ENCODE peak calls at places on chromosomes 3 and 15, in nine cellular contexts. H is transverse colon, I is HL-60, C is fibroblast of mammary gland, G is Caco-2, D is coronary artery, E is WERI-Rb-1, Q is keratinocyte, M is GM12865. S is an unnamed sample.

GRCh38 chr3:172536993-172537419 is 13.8 kb upstream of the TNFSF10 start:
- DNase-seq in D (no peak), Q (peak), M (no peak), I (no peak), G (no peak), E (no peak), C (no peak), H (no peak), S (no peak)

GRCh38 chr15:69719527-69719926 is 266.9 kb downstream of the RPLP1 start:
- DNase-seq in D (no peak), I (peak), Q (no peak), C (no peak), G (no peak), H (peak), M (peak), E (no peak), S (no peak)

GRCh38 chr3:54776601-54777000 is 151.3 kb downstream of the LRTM1 start:
- DNase-seq in M (no peak), D (no peak), G (no peak), I (no peak), H (no peak), Q (no peak), C (no peak), E (no peak), S (no peak)

GRCh38 chr15:40310001-40310959 is 2.5 kb upstream of the PLCB2 start:
- DNase-seq in C (peak), G (peak), M (peak), I (peak), D (no peak), H (peak), Q (no peak), E (peak), S (no peak)

GRCh38 chr15:37907136-37907535 is 27.3 kb upstream of the TMCO5A start:
- DNase-seq in M (no peak), D (no peak), I (no peak), H (no peak), E (no peak), Q (no peak), C (peak), G (no peak), S (peak)

GRCh38 chr3:111989061-111989678 is 9.6 kb upstream of the TAGLN3 start:
- DNase-seq in I (no peak), E (no peak), M (peak), C (peak), Q (no peak), D (no peak), H (no peak), G (peak), S (peak)

GRCh38 chr15:47415539-47415971 is 301.8 kb upstream of the SEMA6D start:
- DNase-seq in D (no peak), E (no peak), H (no peak), C (no peak), I (no peak), G (no peak), Q (no peak), M (no peak), S (peak)

GRCh38 chr3:118806423-118806822 is 228.2 kb downstream of the IGSF11 start:
- DNase-seq in Q (no peak), C (no peak), D (no peak), E (no peak), G (no peak), I (no peak), M (no peak), H (no peak), S (no peak)

GRCh38 chr3:40765884-40766283 is 241.1 kb downstream of the ZNF621 start:
- DNase-seq in C (peak), G (no peak), I (no peak), H (no peak), M (peak), Q (no peak), D (no peak), E (no peak), S (peak)

GRCh38 chr3:39226106-39226741 is 33.8 kb upstream of the XIRP1 start:
- DNase-seq in E (no peak), H (no peak), C (no peak), M (peak), D (no peak), G (no peak), Q (no peak), I (no peak), S (no peak)

GRCh38 chr3:16300881-16301359 is 35.9 kb downstream of the OXNAD1 start:
- DNase-seq in H (peak), E (no peak), Q (no peak), M (peak), C (no peak), G (no peak), D (no peak), I (no peak), S (no peak)

GRCh38 chr3:16303037-16303436 is 38.0 kb downstream of the OXNAD1 start:
- DNase-seq in M (no peak), C (no peak), H (no peak), Q (no peak), G (no peak), I (no peak), E (no peak), D (no peak), S (no peak)

GRCh38 chr3:16302082-16302631 is 37.1 kb downstream of the OXNAD1 start:
- DNase-seq in C (no peak), G (no peak), I (no peak), E (no peak), M (no peak), D (no peak), H (no peak), Q (no peak), S (no peak)

GRCh38 chr3:16300282-16300681 is 35.3 kb downstream of the OXNAD1 start:
- DNase-seq in C (no peak), G (no peak), M (peak), I (no peak), Q (no peak), H (no peak), D (no peak), E (no peak), S (no peak)

DNA sequence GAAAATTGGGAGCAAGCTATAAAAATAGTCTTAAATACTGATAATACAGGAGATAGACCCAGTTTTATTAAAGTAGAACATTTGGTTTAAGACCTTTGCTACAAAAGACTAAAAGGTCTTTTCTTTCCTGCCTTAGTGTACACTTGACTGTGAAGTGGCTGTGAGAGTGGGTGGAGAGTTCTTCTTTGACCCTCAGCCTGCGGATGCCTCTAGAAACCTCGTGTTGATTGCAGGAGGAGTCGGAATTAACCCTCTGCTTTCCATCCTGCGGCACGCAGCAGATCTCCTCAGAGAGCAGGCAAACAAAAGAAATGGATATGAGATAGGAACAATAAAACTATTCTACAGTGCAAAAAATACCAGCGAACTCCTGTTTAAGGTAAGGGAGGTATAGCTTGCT is 36.5 kb downstream of the OXNAD1 start:
- DNase-seq in C (no peak), I (no peak), M (no peak), Q (no peak), D (no peak), E (no peak), H (no peak), G (no peak), S (no peak)
- H3K4me3 ChIP-seq in C (no peak), I (no peak), M (no peak), Q (no peak), D (no peak), E (no peak), H (no peak), G (no peak), S (no peak)

GRCh38 chr15:78739996-78740903 is 71.0 kb downstream of the ADAMTS7 start:
- DNase-seq in E (peak), M (peak), Q (no peak), G (peak), D (peak), H (peak), C (peak), I (peak), S (peak)
- TF ChIP-seq CTCF in E (peak), M (peak), Q (peak), G (peak), D (no peak), H (peak), C (peak), I (peak), S (peak)

GRCh38 chr3:157499342-157499963 is 3.8 kb downstream of the VEPH1 start:
- DNase-seq in C (no peak), I (no peak), H (peak), Q (peak), M (no peak), D (no peak), G (peak), E (no peak), S (peak)
- H3K4me3 ChIP-seq in C (peak), I (no peak), H (no peak), Q (peak), M (no peak), D (peak), G (peak), E (no peak), S (peak)

DNA sequence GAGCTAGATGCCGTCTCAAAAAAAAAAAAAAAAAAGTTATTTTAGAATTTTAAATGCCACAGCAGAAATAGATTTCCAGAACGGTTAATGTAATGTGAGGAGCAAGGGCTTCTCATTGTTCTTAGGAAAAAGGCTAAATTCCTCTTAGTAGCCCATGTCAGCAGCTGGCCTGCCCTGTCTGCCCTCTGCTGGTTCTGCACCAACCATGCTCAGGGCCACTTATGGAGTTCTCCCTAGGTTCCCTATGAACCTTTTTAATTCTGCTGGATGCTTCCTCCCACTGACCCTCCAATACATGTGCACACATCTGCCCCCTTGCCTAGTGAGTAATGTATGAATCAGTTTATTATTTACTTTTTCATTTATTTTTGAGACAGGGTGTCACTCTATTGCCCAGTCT is 32.2 kb upstream of the DPPA4 start:
- DNase-seq in H (no peak), C (no peak), D (no peak), M (no peak), G (peak), Q (no peak), E (no peak), I (no peak), S (peak)
- TF ChIP-seq CTCF in H (no peak), C (no peak), D (no peak), M (no peak), G (no peak), Q (no peak), E (peak), I (no peak), S (peak)

GRCh38 chr3:143972495-143973351 is 1.1 kb downstream of the DIPK2A start:
- DNase-seq in D (peak), Q (no peak), M (peak), I (peak), G (peak), E (peak), C (peak), H (peak), S (peak)

GRCh38 chr3:143973352-143974021 is 1.9 kb downstream of the DIPK2A start:
- DNase-seq in E (peak), Q (no peak), C (peak), H (peak), M (peak), I (no peak), G (no peak), D (peak), S (peak)

GRCh38 chr3:143975549-143976152 is 4.0 kb downstream of the DIPK2A start:
- DNase-seq in C (peak), G (peak), D (no peak), Q (no peak), E (no peak), M (peak), H (no peak), I (no peak), S (peak)

GRCh38 chr3:143974181-143974876 is 2.7 kb downstream of the DIPK2A start:
- DNase-seq in Q (no peak), H (no peak), E (no peak), I (no peak), D (no peak), G (no peak), C (no peak), M (no peak), S (no peak)

GRCh38 chr3:143974877-143975238 is 3.2 kb downstream of the DIPK2A start:
- DNase-seq in Q (no peak), E (no peak), I (no peak), D (no peak), M (no peak), C (peak), G (no peak), H (no peak), S (no peak)
- H3K4me3 ChIP-seq in Q (peak), E (peak), I (peak), D (peak), M (peak), C (peak), G (peak), H (peak), S (peak)

GRCh38 chr15:73984208-73984979 is 7.7 kb downstream of the STOML1 start:
- DNase-seq in E (no peak), G (no peak), Q (no peak), H (no peak), M (no peak), D (no peak), C (peak), I (no peak), S (no peak)

GRCh38 chr15:73983773-73984172 is 8.3 kb downstream of the STOML1 start:
- DNase-seq in Q (no peak), I (no peak), M (no peak), C (no peak), H (no peak), E (no peak), D (no peak), G (no peak), S (no peak)

GRCh38 chr15:73983211-73983727 is 8.8 kb downstream of the STOML1 start:
- DNase-seq in G (no peak), C (peak), I (no peak), M (no peak), D (no peak), H (peak), E (no peak), Q (peak), S (peak)

GRCh38 chr15:73981761-73982222 is 10.3 kb downstream of the STOML1 start:
- DNase-seq in M (no peak), Q (no peak), C (peak), E (no peak), G (no peak), D (no peak), I (no peak), H (no peak), S (no peak)

GRCh38 chr15:73982251-73982962 is 9.7 kb downstream of the STOML1 start:
- DNase-seq in D (peak), M (peak), Q (no peak), I (no peak), C (peak), G (no peak), H (peak), E (no peak), S (peak)
- TF ChIP-seq CTCF in D (no peak), M (no peak), Q (no peak), I (no peak), C (no peak), G (no peak), H (no peak), E (no peak), S (no peak)

DNA sequence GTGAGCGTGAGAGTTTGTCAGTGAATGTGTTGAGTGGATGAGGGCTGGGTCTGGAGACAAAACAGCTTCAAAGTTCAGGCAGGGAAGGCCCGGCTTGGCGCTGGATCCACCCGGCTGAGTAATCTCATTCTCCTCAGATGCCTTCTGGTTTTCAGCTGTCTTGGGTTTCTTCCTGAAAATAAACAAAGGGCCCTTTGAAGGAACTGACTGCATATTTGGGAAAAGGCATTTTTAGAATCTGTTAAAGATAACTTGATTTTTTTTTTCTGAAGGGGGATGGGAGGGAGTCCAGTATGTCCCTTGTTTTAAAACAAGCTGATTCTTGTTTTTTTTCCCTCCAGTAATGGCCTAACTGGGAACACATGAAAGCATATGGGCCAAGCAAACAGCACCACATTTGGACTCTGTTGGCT is 86.4 kb downstream of the TIGIT start:
- DNase-seq in E (no peak), M (no peak), I (no peak), Q (no peak), H (peak), C (peak), G (peak), D (no peak), S (peak)
- H3K4me3 ChIP-seq in E (no peak), M (no peak), I (no peak), Q (no peak), H (no peak), C (no peak), G (no peak), D (no peak), S (no peak)

S was measured in choroid plexus epithelial cell.